ENCODE peak calls at places on chromosomes 2 and 18, in ten cellular contexts. E is cardiac fibroblast; M is cardiac muscle cell; C is HAP-1; K is small intestine; F is upper lobe of right lung; P is CD8-positive, alpha-beta memory T cell; T is AG09309; R is GM23338; S is A673. J is an unnamed sample.

GRCh38 chr2:186540971-186541370 is 48.9 kb upstream of the ITGAV start:
- DNase-seq in F (no peak), M (no peak), E (no peak), T (no peak), C (no peak), K (no peak), R (no peak), S (peak), P (no peak), J (no peak)

GRCh38 chr2:767440-767839 is 90.2 kb upstream of the TMEM18 start:
- DNase-seq in R (no peak), P (peak), S (peak), F (no peak), T (no peak), C (no peak), K (peak), E (no peak), M (no peak), J (no peak)

GRCh38 chr18:36412778-36413177 is 115.3 kb downstream of the FHOD3 start:
- DNase-seq in S (peak), P (no peak), C (peak), M (peak), E (peak), K (no peak), R (peak), F (no peak), T (no peak), J (peak)

GRCh38 chr2:11647834-11648600 is 22.0 kb downstream of the NTSR2 start:
- DNase-seq in K (no peak), E (peak), T (no peak), R (peak), F (no peak), M (peak), S (no peak), C (no peak), P (no peak), J (no peak)

GRCh38 chr18:4256786-4257417 is 198.2 kb downstream of the DLGAP1 start:
- DNase-seq in M (no peak), E (no peak), R (no peak), C (no peak), T (no peak), P (no peak), K (no peak), S (peak), F (no peak), J (no peak)

GRCh38 chr2:11159574-11160170 is 4.4 kb downstream of the SLC66A3 start:
- DNase-seq in R (no peak), K (no peak), F (no peak), E (no peak), S (no peak), M (no peak), P (no peak), C (no peak), T (no peak), J (no peak)

GRCh38 chr2:236120006-236120740 is 48.0 kb downstream of the GBX2 start:
- DNase-seq in P (no peak), C (no peak), T (no peak), F (no peak), E (no peak), M (no peak), K (no peak), R (no peak), S (no peak), J (no peak)

GRCh38 chr2:25151718-25152117 is 16.7 kb downstream of the POMC start:
- DNase-seq in M (no peak), P (no peak), T (no peak), F (no peak), E (no peak), S (no peak), C (no peak), R (no peak), K (no peak), J (no peak)

GRCh38 chr2:32711908-32712307 is 84.1 kb downstream of the TTC27 start:
- DNase-seq in R (no peak), S (no peak), M (no peak), T (no peak), P (no peak), K (no peak), E (no peak), C (no peak), F (no peak), J (no peak)

GRCh38 chr2:1613731-1614354 is 130.5 kb downstream of the PXDN start:
- DNase-seq in E (peak), C (no peak), S (peak), K (no peak), M (peak), T (no peak), R (peak), F (peak), P (no peak), J (no peak)

GRCh38 chr2:111106720-111107119 is 14.0 kb upstream of the BCL2L11 start:
- DNase-seq in M (no peak), S (no peak), F (no peak), T (no peak), R (no peak), E (no peak), K (no peak), P (no peak), C (no peak), J (no peak)

GRCh38 chr2:1721706-1722483 is 22.4 kb downstream of the PXDN start:
- DNase-seq in M (peak), K (no peak), F (no peak), E (peak), P (no peak), S (peak), R (no peak), T (no peak), C (no peak), J (no peak)

GRCh38 chr2:47065771-47066380 is 89.2 kb downstream of the STPG4 start:
- DNase-seq in P (no peak), E (peak), R (peak), T (peak), C (no peak), M (peak), S (peak), K (peak), F (no peak), J (no peak)

GRCh38 chr18:77749189-77749588 is 499.5 kb downstream of the GALR1 start:
- DNase-seq in S (peak), T (no peak), E (peak), R (peak), K (no peak), M (no peak), F (no peak), C (peak), P (no peak), J (no peak)

GRCh38 chr2:105061560-105061959 is 23.7 kb downstream of the MRPS9 start:
- DNase-seq in K (no peak), C (no peak), F (no peak), M (no peak), E (no peak), P (no peak), R (no peak), T (no peak), S (no peak), J (no peak)

GRCh38 chr2:86468162-86469033 is 27.2 kb downstream of the KDM3A start:
- DNase-seq in K (no peak), T (no peak), M (no peak), P (no peak), S (no peak), C (no peak), R (no peak), E (no peak), F (no peak), J (peak)

GRCh38 chr2:121903037-121903689 is 147.7 kb downstream of the TSN start:
- DNase-seq in P (no peak), M (peak), S (peak), C (no peak), T (no peak), E (peak), K (peak), F (no peak), R (no peak), J (no peak)

GRCh38 chr2:45992021-45992745 is 305.0 kb upstream of the EPAS1 start:
- DNase-seq in T (peak), P (no peak), S (no peak), F (peak), K (peak), C (no peak), R (no peak), M (peak), E (peak), J (no peak)

GRCh38 chr2:112153179-112153490 is 14.9 kb downstream of the FBLN7 start:
- DNase-seq in S (no peak), T (peak), K (no peak), M (no peak), P (no peak), R (no peak), C (no peak), F (peak), E (peak), J (no peak)

GRCh38 chr18:79817607-79817998 is 19.9 kb downstream of the KCNG2 start:
- DNase-seq in C (no peak), S (no peak), E (no peak), M (no peak), K (no peak), F (no peak), R (no peak), T (no peak), P (no peak), J (no peak)

GRCh38 chr2:42904576-42904876 is 112.1 kb upstream of the HAAO start:
- DNase-seq in S (no peak), K (no peak), E (no peak), T (no peak), F (no peak), P (no peak), R (no peak), M (no peak), C (no peak), J (no peak)

GRCh38 chr18:48264508-48264907 is 144.7 kb downstream of the ZBTB7C start:
- DNase-seq in K (no peak), M (peak), S (no peak), R (peak), F (no peak), C (no peak), P (no peak), E (peak), T (no peak), J (no peak)

GRCh38 chr2:28507806-28508764 is 12.2 kb downstream of the PLB1 start:
- DNase-seq in K (peak), T (no peak), P (peak), S (no peak), M (no peak), F (no peak), E (peak), R (no peak), C (no peak), J (peak)

GRCh38 chr2:158845869-158846268 is 50.8 kb downstream of the DAPL1 start:
- DNase-seq in K (no peak), C (peak), T (no peak), S (peak), E (peak), M (peak), P (no peak), F (no peak), R (peak), J (no peak)

GRCh38 chr2:41954304-41955291 is 93.2 kb upstream of the PKDCC start:
- DNase-seq in M (no peak), E (no peak), K (no peak), S (no peak), C (no peak), F (no peak), R (no peak), T (no peak), P (no peak), J (no peak)

GRCh38 chr18:79447703-79448367 is 52.1 kb downstream of the NFATC1 start:
- DNase-seq in E (no peak), S (no peak), K (no peak), F (no peak), M (no peak), C (no peak), T (no peak), P (no peak), R (no peak), J (no peak)

GRCh38 chr2:242020196-242021004 is 150.9 kb downstream of the RTP5 start:
- DNase-seq in K (no peak), C (peak), M (peak), F (peak), T (no peak), P (no peak), S (peak), R (no peak), E (peak), J (no peak)

GRCh38 chr2:191844706-191845105 is 2.2 kb downstream of the CAVIN2 start:
- DNase-seq in T (no peak), S (no peak), M (no peak), E (peak), R (no peak), K (no peak), C (no peak), P (no peak), F (no peak), J (no peak)

GRCh38 chr2:14781148-14781547 is 148.6 kb downstream of the LRATD1 start:
- DNase-seq in T (no peak), R (no peak), S (no peak), C (no peak), K (no peak), P (no peak), E (no peak), F (no peak), M (no peak), J (no peak)

GRCh38 chr2:227460833-227461232 is 11.1 kb upstream of the AGFG1 start:
- DNase-seq in T (no peak), P (no peak), F (no peak), E (peak), R (no peak), C (no peak), M (no peak), K (no peak), S (no peak), J (no peak)

GRCh38 chr2:236947896-236948295 is 137.8 kb upstream of the COPS8 start:
- DNase-seq in M (no peak), C (no peak), S (no peak), P (no peak), R (no peak), F (peak), E (no peak), T (no peak), K (no peak), J (no peak)

GRCh38 chr2:128396946-128397345 is 78.3 kb upstream of the HS6ST1 start:
- DNase-seq in K (no peak), P (no peak), T (no peak), R (no peak), E (peak), S (no peak), C (no peak), F (no peak), M (peak), J (no peak)

GRCh38 chr18:45802814-45803492 is 22.5 kb upstream of the SIGLEC15 start:
- DNase-seq in R (no peak), E (peak), P (no peak), T (peak), K (no peak), F (no peak), C (no peak), S (no peak), M (peak), J (no peak)

DNA sequence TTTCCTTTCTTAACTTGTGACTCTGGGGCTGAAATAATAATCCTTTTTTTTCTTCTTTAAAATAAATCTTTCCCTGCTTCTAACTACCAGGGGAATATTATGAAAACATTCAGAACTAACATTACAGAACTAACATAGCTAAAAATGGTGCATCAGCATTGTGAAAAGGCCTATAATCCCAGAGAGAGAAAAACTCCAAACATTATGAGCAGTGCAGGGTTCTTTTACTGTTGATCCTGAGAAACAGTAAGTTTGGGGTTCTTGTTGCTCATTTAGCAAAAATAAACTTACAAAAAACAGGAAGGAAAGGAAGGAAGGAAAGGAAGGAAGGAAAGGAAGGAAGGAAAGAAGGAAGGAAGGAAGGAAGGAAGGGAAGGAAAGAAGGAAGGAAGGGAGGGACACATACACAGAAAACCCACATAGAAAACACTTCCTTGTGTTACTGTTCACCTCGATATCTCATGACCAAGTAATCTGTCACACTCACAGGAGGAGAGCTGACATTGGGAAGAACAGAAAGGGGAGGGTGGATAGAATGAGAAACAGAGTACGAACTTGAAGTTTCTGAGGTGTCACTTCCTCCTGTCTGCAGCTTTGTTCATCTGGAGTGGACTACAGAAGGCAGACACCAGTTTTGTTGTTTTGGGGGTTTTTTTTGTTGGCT is 18.4 kb upstream of the PIK3C3 start:
- DNase-seq in P (no peak), C (no peak), M (no peak), E (peak), T (no peak), R (no peak), S (peak), F (no peak), K (no peak), J (no peak)
- H3K4me3 ChIP-seq in P (no peak), C (no peak), M (no peak), E (no peak), T (no peak), R (no peak), S (no peak), F (no peak), K (no peak), J (no peak)

GRCh38 chr2:113198048-113198789 is 24.4 kb downstream of the PSD4 start:
- DNase-seq in F (no peak), T (no peak), M (no peak), R (no peak), S (no peak), C (no peak), P (no peak), K (no peak), E (no peak), J (no peak)
- H3K4me3 ChIP-seq in F (peak), T (peak), M (peak), R (peak), S (peak), C (no peak), P (no peak), K (peak), E (peak), J (no peak)

DNA sequence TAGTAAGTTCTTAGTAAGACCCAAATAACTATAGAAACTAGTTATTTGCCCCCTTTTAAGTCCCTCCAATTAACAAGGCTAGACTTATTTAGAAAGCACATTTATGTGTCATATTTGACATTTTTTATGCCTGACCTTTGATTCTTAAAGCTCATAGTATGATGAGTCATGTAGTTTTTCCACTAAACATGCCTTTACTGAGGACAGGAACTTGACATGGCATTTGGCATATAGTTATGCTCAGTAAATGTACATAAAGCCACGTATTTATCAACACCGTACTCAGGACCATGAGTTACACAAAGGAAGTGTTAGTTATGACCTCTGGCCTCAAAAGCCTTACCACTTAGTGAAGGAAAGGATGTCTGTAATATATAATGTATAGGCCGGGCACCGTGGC is 78.9 kb downstream of the GNAL start:
- DNase-seq in K (no peak), E (peak), F (no peak), C (no peak), M (peak), T (no peak), P (no peak), R (no peak), S (no peak), J (no peak)
- H3K4me3 ChIP-seq in K (no peak), E (no peak), F (no peak), C (no peak), M (no peak), T (no peak), P (no peak), R (no peak), S (no peak), J (no peak)

GRCh38 chr2:226137201-226137811 is 662.3 kb downstream of the IRS1 start:
- DNase-seq in F (no peak), T (no peak), C (no peak), M (no peak), E (peak), R (no peak), K (peak), P (no peak), S (no peak), J (no peak)

GRCh38 chr2:226140594-226140993 is 659.0 kb downstream of the IRS1 start:
- DNase-seq in F (no peak), R (no peak), E (no peak), C (no peak), S (no peak), M (no peak), T (no peak), P (no peak), K (no peak), J (no peak)

GRCh38 chr2:226132632-226133215 is 666.9 kb downstream of the IRS1 start:
- DNase-seq in F (no peak), C (no peak), P (no peak), E (no peak), T (no peak), R (no peak), K (no peak), S (no peak), M (no peak), J (no peak)

GRCh38 chr2:226135861-226136548 is 663.6 kb downstream of the IRS1 start:
- DNase-seq in T (no peak), K (no peak), S (no peak), M (no peak), F (no peak), E (no peak), P (no peak), C (no peak), R (no peak), J (no peak)

GRCh38 chr2:226136739-226137138 is 662.9 kb downstream of the IRS1 start:
- DNase-seq in T (no peak), S (no peak), K (no peak), R (no peak), E (no peak), F (no peak), C (no peak), M (no peak), P (no peak), J (no peak)
- H3K4me3 ChIP-seq in T (no peak), S (no peak), K (no peak), R (no peak), E (no peak), F (no peak), C (no peak), M (no peak), P (no peak), J (no peak)

GRCh38 chr18:55998071-55998522 is 410.1 kb upstream of the TCF4 start:
- DNase-seq in T (peak), R (peak), P (no peak), M (peak), F (no peak), S (peak), E (peak), C (no peak), K (no peak), J (no peak)
- H3K4me3 ChIP-seq in T (peak), R (no peak), P (no peak), M (no peak), F (peak), S (no peak), E (no peak), C (no peak), K (no peak), J (no peak)

DNA sequence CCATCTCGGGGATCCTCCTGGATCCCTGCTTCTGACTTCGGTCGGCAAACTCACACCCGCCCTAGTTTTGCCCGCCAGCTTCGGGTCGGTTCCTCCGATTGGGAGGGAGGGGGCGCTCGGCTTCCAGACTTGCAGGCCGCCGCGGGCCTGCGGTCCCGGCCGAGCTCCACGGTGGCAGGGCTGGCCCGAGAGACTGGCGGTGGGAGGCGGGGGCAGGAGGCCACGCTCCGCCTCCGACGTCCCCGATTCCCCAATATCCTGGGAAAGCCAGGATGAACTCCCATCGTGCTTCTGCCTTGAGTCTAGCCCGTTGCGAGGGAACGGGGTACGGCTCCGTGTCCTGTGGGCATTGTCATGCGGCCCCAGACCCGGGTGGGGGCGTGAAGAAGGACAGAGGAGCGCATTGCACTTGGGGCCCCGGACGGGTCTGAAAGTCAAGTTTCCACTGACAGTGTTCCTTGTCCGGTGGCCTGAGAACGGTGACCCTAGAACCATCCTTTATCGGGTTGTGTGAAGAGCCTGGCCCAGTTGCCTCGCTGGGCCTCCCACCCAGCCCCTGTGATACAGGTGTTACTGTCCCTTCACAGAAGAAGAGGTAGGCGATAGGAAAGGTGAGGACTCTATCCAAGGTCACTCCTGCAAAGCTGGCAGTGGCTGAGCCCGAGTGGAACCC is 2.4 kb upstream of the INHBB start:
- DNase-seq in F (peak), T (peak), P (peak), C (peak), R (peak), K (peak), S (peak), M (peak), E (peak), J (peak)
- H3K4me3 ChIP-seq in F (peak), T (no peak), P (no peak), C (no peak), R (peak), K (peak), S (no peak), M (no peak), E (no peak), J (no peak)

GRCh38 chr2:100813527-100813926 is 6.4 kb upstream of the NPAS2 start:
- DNase-seq in T (peak), S (no peak), K (peak), R (no peak), P (no peak), C (no peak), E (peak), F (no peak), M (peak), J (no peak)
- H3K4me3 ChIP-seq in T (no peak), S (no peak), K (no peak), R (no peak), P (no peak), C (no peak), E (no peak), F (no peak), M (no peak), J (no peak)

GRCh38 chr18:62988467-62988866 is 273.1 kb downstream of the PHLPP1 start:
- DNase-seq in P (no peak), R (no peak), K (no peak), E (no peak), F (no peak), T (no peak), M (peak), S (no peak), C (no peak), J (no peak)
- H3K4me3 ChIP-seq in P (no peak), R (no peak), K (no peak), E (no peak), F (no peak), T (no peak), M (no peak), S (no peak), C (no peak), J (no peak)